ENCODE peak calls at places on chromosomes 7 and 10, in five cellular contexts. C is endothelial cell, G is LNCaP clone FGC, Y is mesothelial cell of epicardium, N is Peyer's patch. B is an unnamed sample.

GRCh38 chr7:94241402-94241925 is 153.2 kb upstream of the COL1A2 start:
- DNase-seq in C (no peak), G (no peak), Y (no peak), N (no peak), B (no peak)

GRCh38 chr7:46565257-46565656 is 644.2 kb upstream of the IGFBP3 start:
- DNase-seq in C (no peak), G (no peak), Y (no peak), N (peak), B (no peak)

GRCh38 chr7:121519548-121520521 is 123.7 kb upstream of the FAM3C start:
- DNase-seq in C (no peak), G (no peak), Y (no peak), N (no peak), B (no peak)

GRCh38 chr10:96878071-96878470 is 46.0 kb downstream of the LCOR start:
- DNase-seq in C (no peak), G (no peak), Y (no peak), N (no peak), B (no peak)

GRCh38 chr7:27188666-27189559 is 3.9 kb upstream of the HOXA11 start:
- DNase-seq in C (no peak), G (no peak), Y (peak), N (peak), B (peak)

GRCh38 chr10:12179616-12180015 is 16.1 kb downstream of the NUDT5 start:
- DNase-seq in C (no peak), G (no peak), Y (no peak), N (no peak), B (no peak)

GRCh38 chr7:65974876-65975275 is 7.1 kb downstream of the GUSB start:
- DNase-seq in C (no peak), G (no peak), Y (no peak), N (peak), B (no peak)

GRCh38 chr7:99331002-99331401 is 5.3 kb downstream of the ARPC1A start:
- DNase-seq in C (no peak), G (no peak), Y (no peak), N (no peak), B (no peak)

GRCh38 chr7:38656976-38657375 is 25.8 kb upstream of the AMPH start:
- DNase-seq in C (no peak), G (no peak), Y (no peak), N (no peak), B (no peak)

GRCh38 chr7:126524967-126525366 is 727.8 kb downstream of the GRM8 start:
- DNase-seq in C (no peak), G (no peak), Y (no peak), N (no peak), B (no peak)

GRCh38 chr10:133158756-133159610 is 1.0 kb upstream of the KNDC1 start:
- DNase-seq in C (no peak), G (no peak), Y (peak), N (peak), B (no peak)

GRCh38 chr10:122852261-122852660 is 6.6 kb upstream of the CUZD1 start:
- DNase-seq in C (no peak), G (no peak), Y (no peak), N (no peak), B (no peak)

GRCh38 chr7:7867835-7868234 is 100.8 kb upstream of the GLCCI1 start:
- DNase-seq in C (no peak), G (no peak), Y (no peak), N (peak), B (no peak)

GRCh38 chr7:84455788-84456187 is 261.2 kb upstream of the SEMA3A start:
- DNase-seq in C (no peak), G (no peak), Y (no peak), N (no peak), B (no peak)

GRCh38 chr7:132359746-132360145 is 216.5 kb downstream of the PLXNA4 start:
- DNase-seq in C (no peak), G (no peak), Y (no peak), N (no peak), B (no peak)

GRCh38 chr7:36019966-36020365 is 133.1 kb upstream of the EEPD1 start:
- DNase-seq in C (no peak), G (no peak), Y (no peak), N (no peak), B (no peak)

GRCh38 chr7:151010307-151011096 is 13.8 kb downstream of the ATG9B start:
- DNase-seq in C (no peak), G (no peak), Y (no peak), N (peak), B (peak)

GRCh38 chr10:70478191-70479160 is at the start of gene PALD1:
- DNase-seq in C (peak), G (no peak), Y (peak), N (peak), B (no peak)

DNA sequence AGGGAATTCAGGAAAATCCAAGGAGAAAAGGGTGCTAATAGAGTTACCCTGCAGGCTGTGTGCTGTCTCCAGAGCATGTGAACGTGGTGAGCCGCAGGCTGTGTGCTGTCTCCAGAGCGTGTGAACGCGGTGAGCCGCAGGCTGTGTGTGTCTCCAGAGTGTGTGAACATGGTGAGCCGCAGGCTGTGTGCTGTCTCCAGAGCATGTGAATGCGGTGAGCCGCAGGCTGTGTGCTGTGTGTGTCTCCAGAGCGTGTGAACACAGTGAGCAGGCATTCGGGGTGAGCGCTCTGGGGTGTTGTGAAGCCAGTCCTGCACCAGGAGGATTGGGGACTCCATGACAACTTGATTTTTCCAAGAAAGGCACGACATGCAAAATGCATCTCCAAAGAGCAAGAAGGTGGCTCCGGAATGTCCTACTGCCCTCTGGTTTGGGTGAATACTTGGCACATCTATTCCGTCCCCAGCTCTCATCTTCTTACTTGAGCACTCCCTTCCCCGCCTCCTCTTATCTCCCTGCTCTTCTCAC is 407.9 kb upstream of the SHH start:
- DNase-seq in C (no peak), G (no peak), Y (no peak), N (no peak), B (peak)
- TF ChIP-seq CTCF in C (no peak), G (no peak), Y (no peak), N (no peak), B (no peak)

GRCh38 chr10:51423121-51423452 is 276.3 kb downstream of the CSTF2T start:
- DNase-seq in C (no peak), G (no peak), Y (no peak), N (no peak), B (no peak)
- TF ChIP-seq CTCF in C (no peak), G (no peak), Y (no peak), N (no peak), B (no peak)

GRCh38 chr7:21194936-21195335 is 232.9 kb upstream of the SP4 start:
- DNase-seq in C (no peak), G (no peak), Y (no peak), N (no peak), B (no peak)

GRCh38 chr7:21193895-21194294 is 234.0 kb upstream of the SP4 start:
- DNase-seq in C (no peak), G (no peak), Y (no peak), N (no peak), B (no peak)

GRCh38 chr7:21191317-21192073 is 236.4 kb upstream of the SP4 start:
- DNase-seq in C (no peak), G (peak), Y (no peak), N (no peak), B (no peak)

GRCh38 chr7:21192662-21193061 is 235.2 kb upstream of the SP4 start:
- DNase-seq in C (no peak), G (peak), Y (no peak), N (no peak), B (no peak)
- TF ChIP-seq CTCF in C (no peak), G (no peak), Y (no peak), N (no peak), B (no peak)

GRCh38 chr10:15794569-15794968 is 65.7 kb downstream of the MINDY3 start:
- DNase-seq in C (no peak), G (no peak), Y (no peak), N (no peak), B (no peak)

GRCh38 chr10:15797346-15797745 is 63.0 kb downstream of the MINDY3 start:
- DNase-seq in C (no peak), G (no peak), Y (no peak), N (no peak), B (no peak)

GRCh38 chr10:15796098-15796759 is 64.1 kb downstream of the MINDY3 start:
- DNase-seq in C (no peak), G (no peak), Y (no peak), N (no peak), B (no peak)

GRCh38 chr10:15795000-15795792 is 65.1 kb downstream of the MINDY3 start:
- DNase-seq in C (no peak), G (no peak), Y (no peak), N (no peak), B (no peak)

GRCh38 chr10:15796762-15797161 is 63.5 kb downstream of the MINDY3 start:
- DNase-seq in C (no peak), G (peak), Y (no peak), N (no peak), B (no peak)
- TF ChIP-seq CTCF in C (no peak), G (no peak), Y (no peak), N (no peak), B (no peak)

GRCh38 chr10:90138844-90139243 is 437.5 kb downstream of the KIF20B start:
- DNase-seq in C (no peak), G (no peak), Y (no peak), N (no peak), B (no peak)
- TF ChIP-seq CTCF in C (peak), G (peak), Y (no peak), N (no peak), B (no peak)

DNA sequence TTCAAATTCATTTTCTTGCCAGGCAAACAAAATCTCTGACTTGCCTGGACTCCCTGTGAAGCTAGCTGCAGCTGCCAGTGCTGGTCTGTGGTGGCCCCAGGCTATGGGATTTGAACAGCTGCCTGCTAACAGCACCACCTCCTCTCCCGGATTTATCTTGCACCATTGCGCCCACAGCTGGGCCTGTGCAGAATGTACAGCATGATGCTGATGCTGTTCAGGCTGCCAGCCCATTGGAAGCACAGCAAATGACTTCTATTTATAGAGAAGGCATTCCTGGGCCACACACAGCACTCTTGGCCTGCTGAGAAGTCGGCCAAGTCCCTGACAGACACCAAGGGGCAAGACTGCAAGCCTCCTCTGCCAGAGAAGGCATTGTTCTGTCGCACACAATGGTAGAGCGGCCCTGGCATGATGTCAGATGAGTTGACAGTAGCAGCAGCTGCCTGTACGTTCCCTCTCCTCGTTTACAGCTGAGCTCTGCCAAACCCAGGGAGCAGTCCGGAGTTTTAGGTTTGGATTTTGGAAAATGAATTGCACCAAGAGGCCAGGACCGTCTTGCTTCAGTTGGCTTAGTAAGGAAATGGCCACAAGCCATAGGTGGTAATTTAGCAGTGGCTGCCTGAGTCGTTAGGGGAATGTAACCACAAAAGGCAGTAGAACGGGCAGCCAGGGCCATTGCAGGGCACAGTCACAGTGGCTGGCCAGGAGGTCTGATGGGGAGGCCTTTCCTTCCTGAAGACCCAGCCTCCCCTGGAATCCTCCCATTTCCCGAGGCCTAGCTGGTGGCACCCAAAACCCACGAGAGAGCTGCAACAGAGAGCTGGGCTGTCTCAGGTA is 38.5 kb downstream of the MTURN start:
- DNase-seq in C (no peak), G (peak), Y (no peak), N (no peak), B (no peak)
- TF ChIP-seq CTCF in C (no peak), G (peak), Y (no peak), N (no peak), B (no peak)

GRCh38 chr10:25226775-25227682 is 52.2 kb downstream of the GPR158 start:
- DNase-seq in C (peak), G (peak), Y (no peak), N (no peak), B (no peak)
- TF ChIP-seq CTCF in C (peak), G (peak), Y (peak), N (no peak), B (peak)

GRCh38 chr7:56063882-56064625 is at the start of gene SUMF2:
- DNase-seq in C (peak), G (peak), Y (peak), N (peak), B (peak)
- TF ChIP-seq CTCF in C (no peak), G (no peak), Y (no peak), N (no peak), B (no peak)

GRCh38 chr7:113379746-113380145 is 261.4 kb upstream of the SMIM30 start:
- DNase-seq in C (no peak), G (no peak), Y (no peak), N (no peak), B (no peak)

GRCh38 chr7:113370910-113371309 is 252.6 kb upstream of the SMIM30 start:
- DNase-seq in C (no peak), G (no peak), Y (no peak), N (no peak), B (no peak)

GRCh38 chr7:113371376-113372043 is 253.2 kb upstream of the SMIM30 start:
- DNase-seq in C (no peak), G (no peak), Y (no peak), N (no peak), B (no peak)

DNA sequence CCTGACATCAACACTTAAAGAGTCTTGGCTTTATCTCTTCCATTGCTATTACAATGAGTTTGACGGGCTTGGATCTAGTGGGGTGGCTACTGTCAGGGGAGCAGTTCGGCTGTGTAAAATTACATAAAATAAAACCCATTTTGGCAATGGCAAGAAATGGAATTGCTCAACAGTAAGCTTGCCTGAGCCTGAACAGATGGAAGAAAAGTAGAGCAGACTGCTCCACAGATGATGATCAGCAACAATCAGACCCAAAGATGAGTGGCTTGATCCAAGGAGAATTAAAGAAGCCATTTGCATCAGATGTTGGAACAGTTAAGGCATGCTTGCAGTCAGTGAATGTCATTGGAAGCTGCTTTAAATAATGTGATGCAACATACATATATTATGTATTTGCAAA is 256.6 kb upstream of the SMIM30 start:
- DNase-seq in C (no peak), G (no peak), Y (no peak), N (no peak), B (no peak)
- TF ChIP-seq CTCF in C (no peak), G (no peak), Y (no peak), N (no peak), B (no peak)